ENCODE peak calls at places on chromosomes 12 and 14, in eight cellular contexts. O, P, Q, G, E, C, H and Z are unnamed samples.

GRCh38 chr12:112664569-112664968 is 127.0 kb upstream of the RPH3A start:
- DNase-seq in G (no peak), P (no peak), E (no peak), O (no peak), C (no peak), Q (peak; percentile 3), H (no peak), Z (no peak)

GRCh38 chr12:67367843-67368242 is 98.7 kb downstream of the CAND1 start:
- DNase-seq in P (no peak), E (no peak), G (no peak), Q (peak; percentile 65), C (no peak), O (peak; percentile 34), H (no peak), Z (no peak)

GRCh38 chr12:132669166-132669879 is 17.8 kb downstream of the POLE start:
- DNase-seq in P (no peak), H (no peak), G (no peak), E (no peak), C (no peak), Q (no peak), O (no peak), Z (no peak)

GRCh38 chr12:89203144-89203543 is 149.2 kb downstream of the DUSP6 start:
- DNase-seq in O (no peak), P (no peak), E (no peak), Q (no peak), C (no peak), H (no peak), G (no peak), Z (no peak)

GRCh38 chr12:103571286-103571685 is 15.8 kb upstream of the STAB2 start:
- DNase-seq in Q (peak; percentile 11), E (peak; percentile 17), H (peak; percentile 26), G (no peak), P (no peak), O (no peak), C (no peak), Z (no peak)

GRCh38 chr12:99948380-99948779 is 36.4 kb downstream of the ANKS1B start:
- DNase-seq in E (no peak), H (no peak), G (no peak), O (no peak), Q (no peak), C (no peak), P (no peak), Z (no peak)

GRCh38 chr14:86640288-86640687 is 1110.3 kb downstream of the FLRT2 start:
- DNase-seq in Q (no peak), C (no peak), O (no peak), G (no peak), E (no peak), H (no peak), P (no peak), Z (no peak)

GRCh38 chr14:49546766-49547165 is 39.4 kb downstream of the RPS29 start:
- DNase-seq in G (no peak), Q (no peak), O (no peak), E (no peak), H (no peak), C (no peak), P (no peak), Z (no peak)

GRCh38 chr12:16385779-16386646 is 38.6 kb downstream of the MGST1 start:
- DNase-seq in Q (peak; percentile 75), E (peak; percentile 54), G (no peak), P (peak; percentile 3), H (no peak), O (peak; percentile 70), C (no peak), Z (peak; percentile 28)

GRCh38 chr12:117603316-117604113 is 242.1 kb upstream of the NOS1 start:
- DNase-seq in O (no peak), P (no peak), E (no peak), G (no peak), Q (no peak), H (no peak), C (no peak), Z (no peak)

GRCh38 chr12:111436811-111437210 is 31.1 kb downstream of the SH2B3 start:
- DNase-seq in H (no peak), O (no peak), G (no peak), P (no peak), Q (no peak), E (no peak), C (no peak), Z (no peak)

GRCh38 chr12:111436266-111436665 is 30.5 kb downstream of the SH2B3 start:
- DNase-seq in G (no peak), Q (no peak), E (no peak), H (no peak), C (no peak), P (no peak), O (no peak), Z (no peak)

GRCh38 chr12:111434049-111434448 is 28.3 kb downstream of the SH2B3 start:
- DNase-seq in P (no peak), G (no peak), O (peak; percentile 44), Q (no peak), E (no peak), H (no peak), C (no peak), Z (no peak)

GRCh38 chr12:111435661-111436201 is 30.0 kb downstream of the SH2B3 start:
- DNase-seq in H (no peak), Q (peak; percentile 40), O (no peak), P (no peak), G (no peak), E (no peak), C (no peak), Z (no peak)

DNA sequence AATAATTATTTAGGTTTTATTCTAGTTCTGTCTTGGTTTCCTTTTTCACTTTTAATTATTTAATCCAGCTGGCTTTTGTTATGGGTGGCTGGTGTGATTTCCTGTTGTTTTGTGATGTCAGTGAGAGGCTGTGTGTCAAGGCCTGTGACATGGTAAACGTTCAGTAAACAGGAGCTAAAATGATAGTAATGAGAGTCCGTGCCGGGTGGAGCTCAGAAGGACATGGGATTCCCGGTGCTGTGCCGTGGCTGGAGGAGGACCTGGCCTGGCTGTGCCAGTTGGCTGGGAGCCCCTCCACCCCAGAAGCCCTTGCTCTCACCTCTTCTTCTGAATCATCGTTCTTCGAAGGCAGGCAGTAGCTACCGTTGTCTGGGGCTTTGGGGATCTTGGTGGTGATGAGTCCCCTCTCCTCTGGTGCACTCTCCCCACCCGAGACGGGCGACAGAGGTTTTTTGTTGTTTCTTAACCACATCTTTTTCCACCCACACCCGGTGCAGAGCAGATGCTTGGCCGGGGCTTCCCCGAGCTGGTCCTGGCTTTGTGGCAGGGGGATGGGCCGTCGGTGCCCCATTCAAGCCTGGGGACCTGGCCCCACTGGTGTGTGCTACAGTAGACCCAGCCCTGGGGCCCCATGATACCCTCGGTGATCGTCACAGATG is 29.1 kb downstream of the SH2B3 start:
- DNase-seq in P (no peak), Q (peak; percentile 76), O (peak; percentile 62), G (peak; percentile 70), H (no peak), E (peak; percentile 77), C (no peak), Z (peak; percentile 76)
- TF ChIP-seq CTCF in P (no peak), Q (no peak), O (no peak), G (no peak), H (no peak), E (no peak), C (no peak), Z (no peak)

GRCh38 chr14:46245281-46245680 is 406.3 kb downstream of the RPL10L start:
- DNase-seq in Q (no peak), E (no peak), P (no peak), C (no peak), O (no peak), G (no peak), H (no peak), Z (no peak)

DNA sequence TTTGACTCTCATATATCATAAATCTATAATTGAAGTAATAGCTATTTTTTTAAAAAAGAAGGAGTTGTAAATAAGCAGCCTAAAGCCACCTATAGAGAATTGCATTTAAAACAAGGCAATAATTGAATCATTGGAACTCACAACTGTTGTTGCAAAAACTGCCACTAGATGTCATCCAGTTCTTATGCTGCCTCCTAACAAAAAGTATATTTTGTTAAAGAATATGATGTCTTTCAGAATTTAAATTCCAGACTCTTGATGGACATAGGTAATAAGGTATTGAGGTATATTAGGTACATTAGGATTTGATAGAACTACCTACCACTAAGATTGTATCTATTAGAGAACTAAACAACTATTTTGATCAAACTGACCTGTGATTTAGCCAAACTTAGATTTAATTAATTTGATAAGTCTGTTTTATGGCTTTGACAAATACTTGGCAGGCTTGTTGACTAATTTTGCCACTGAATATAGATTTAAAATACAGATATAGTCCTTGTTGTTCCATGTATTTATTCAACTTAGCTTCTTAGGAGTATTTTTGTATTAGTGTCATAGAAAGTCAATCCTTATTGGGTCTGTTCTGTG is 401.4 kb downstream of the RPL10L start:
- DNase-seq in P (no peak), E (no peak), Q (peak; percentile 14), G (no peak), H (peak; percentile 19), C (no peak), O (no peak), Z (no peak)
- TF ChIP-seq CTCF in P (no peak), E (peak; percentile 34), Q (peak; percentile 36), G (no peak), H (peak; percentile 13), C (no peak), O (peak; percentile 39), Z (peak; percentile 57)

DNA sequence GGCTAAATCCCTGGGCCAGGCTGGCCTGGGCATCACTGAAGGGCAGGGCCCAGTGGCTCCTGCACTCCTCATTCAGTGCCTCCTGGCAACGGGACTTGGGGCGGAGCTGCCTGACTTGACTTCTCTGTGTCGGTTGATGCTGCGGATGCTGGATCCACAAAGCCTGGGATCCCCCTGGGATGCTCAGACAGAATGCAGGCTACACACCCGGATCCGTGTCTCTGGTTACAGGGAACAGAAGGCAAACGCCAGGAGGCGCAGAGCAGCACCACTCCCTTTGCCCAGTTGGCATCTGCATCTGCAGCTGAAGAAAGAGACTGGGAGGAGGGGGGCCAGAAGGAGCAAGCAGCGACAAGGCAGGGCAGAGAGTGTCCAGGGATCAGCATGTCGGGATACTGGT is 154.5 kb upstream of the FKBP4 start:
- DNase-seq in C (no peak), E (no peak), G (no peak), P (peak; percentile 45), O (no peak), Q (no peak), H (no peak), Z (no peak)
- TF ChIP-seq CTCF in C (peak; percentile 38), E (no peak), G (no peak), P (peak; percentile 50), O (peak; percentile 7), Q (peak; percentile 26), H (peak; percentile 53), Z (no peak)

GRCh38 chr14:22996823-22997301 is 13.1 kb downstream of the C14orf93 start:
- DNase-seq in H (no peak), G (peak; percentile 54), C (no peak), P (no peak), E (no peak), Q (no peak), O (no peak), Z (no peak)

GRCh38 chr14:22995889-22996611 is 13.7 kb upstream of the AJUBA start:
- DNase-seq in Q (no peak), O (no peak), E (no peak), G (no peak), H (no peak), P (no peak), C (no peak), Z (no peak)

GRCh38 chr14:22991852-22992251 is 9.5 kb upstream of the AJUBA start:
- DNase-seq in Q (no peak), G (no peak), H (no peak), O (no peak), E (no peak), P (no peak), C (no peak), Z (no peak)

GRCh38 chr14:22993517-22993916 is 11.2 kb upstream of the AJUBA start:
- DNase-seq in H (no peak), C (no peak), E (no peak), Q (peak; percentile 19), P (no peak), G (no peak), O (no peak), Z (no peak)

GRCh38 chr14:22994762-22995275 is 12.5 kb upstream of the AJUBA start:
- DNase-seq in Q (peak; percentile 56), C (no peak), E (peak; percentile 32), H (no peak), P (no peak), G (peak; percentile 61), O (peak; percentile 48), Z (peak; percentile 45)
- TF ChIP-seq CTCF in Q (peak; percentile 75), C (peak; percentile 72), E (peak; percentile 39), H (peak; percentile 67), P (peak; percentile 60), G (peak; percentile 33), O (peak; percentile 71), Z (peak; percentile 63)